ENCODE peak calls at places on chromosome 17, in six cellular contexts. One of them, this sample, is unnamed.

GRCh38 chr17:79005063-79005861 is 4.3 kb downstream of the CANT1 start:
- DNase-seq in GM12878: no peak
- DNase-seq in RWPE2: no peak
- DNase-seq in cardiac muscle cell: no peak
- DNase-seq in CD8-positive, alpha-beta memory T cell: no peak
- DNase-seq in sigmoid colon: peak; percentile 54
- DNase-seq in this sample: peak; percentile 88

GRCh38 chr17:42017866-42018200 is 594 bp upstream of the DNAJC7 start:
- DNase-seq in GM12878: no peak
- DNase-seq in RWPE2: no peak
- DNase-seq in cardiac muscle cell: no peak
- DNase-seq in CD8-positive, alpha-beta memory T cell: no peak
- DNase-seq in sigmoid colon: no peak
- DNase-seq in this sample: no peak

GRCh38 chr17:5282639-5283217 is 644 bp downstream of the RABEP1 start:
- DNase-seq in GM12878: no peak
- DNase-seq in RWPE2: no peak
- DNase-seq in cardiac muscle cell: peak; percentile 19
- DNase-seq in CD8-positive, alpha-beta memory T cell: no peak
- DNase-seq in sigmoid colon: no peak
- DNase-seq in this sample: peak; percentile 49

GRCh38 chr17:67833946-67834631 is 8.8 kb downstream of the BPTF start:
- DNase-seq in GM12878: no peak
- DNase-seq in RWPE2: no peak
- DNase-seq in cardiac muscle cell: no peak
- DNase-seq in CD8-positive, alpha-beta memory T cell: no peak
- DNase-seq in sigmoid colon: no peak
- DNase-seq in this sample: no peak

GRCh38 chr17:62792122-62792800 is 15.9 kb downstream of the MARCHF10 start:
- DNase-seq in GM12878: no peak
- DNase-seq in RWPE2: no peak
- DNase-seq in cardiac muscle cell: no peak
- DNase-seq in CD8-positive, alpha-beta memory T cell: no peak
- DNase-seq in sigmoid colon: no peak
- DNase-seq in this sample: no peak

GRCh38 chr17:43564080-43564594 is 18.0 kb upstream of the ETV4 start:
- DNase-seq in GM12878: no peak
- DNase-seq in RWPE2: no peak
- DNase-seq in cardiac muscle cell: no peak
- DNase-seq in CD8-positive, alpha-beta memory T cell: no peak
- DNase-seq in sigmoid colon: no peak
- DNase-seq in this sample: no peak

GRCh38 chr17:58403312-58403711 is 14.0 kb downstream of the RNF43 start:
- DNase-seq in GM12878: no peak
- DNase-seq in RWPE2: no peak
- DNase-seq in cardiac muscle cell: no peak
- DNase-seq in CD8-positive, alpha-beta memory T cell: no peak
- DNase-seq in sigmoid colon: no peak
- DNase-seq in this sample: no peak

GRCh38 chr17:82561429-82562035 is 42.0 kb downstream of the FOXK2 start:
- DNase-seq in GM12878: no peak
- DNase-seq in RWPE2: no peak
- DNase-seq in cardiac muscle cell: no peak
- DNase-seq in CD8-positive, alpha-beta memory T cell: no peak
- DNase-seq in sigmoid colon: no peak
- DNase-seq in this sample: no peak

GRCh38 chr17:42760652-42761581 is at the start of gene RAMP2:
- DNase-seq in GM12878: no peak
- DNase-seq in RWPE2: no peak
- DNase-seq in cardiac muscle cell: peak; percentile 71
- DNase-seq in CD8-positive, alpha-beta memory T cell: no peak
- DNase-seq in sigmoid colon: peak; percentile 68
- DNase-seq in this sample: no peak

GRCh38 chr17:45201457-45201856 is 20.2 kb upstream of the FMNL1 start:
- DNase-seq in GM12878: no peak
- DNase-seq in RWPE2: no peak
- DNase-seq in cardiac muscle cell: no peak
- DNase-seq in CD8-positive, alpha-beta memory T cell: no peak
- DNase-seq in sigmoid colon: no peak
- DNase-seq in this sample: no peak
- H3K27ac ChIP-seq in GM12878: no peak overlapping the region
- H3K27ac ChIP-seq in RWPE2: no peak overlapping the region
- H3K27ac ChIP-seq in cardiac muscle cell: no peak overlapping the region
- H3K27ac ChIP-seq in CD8-positive, alpha-beta memory T cell: no peak overlapping the region
- H3K27ac ChIP-seq in sigmoid colon: peak overlapping the region; percentile 26
- H3K27ac ChIP-seq in this sample: no peak overlapping the region

GRCh38 chr17:80795737-80796136 is 195.9 kb upstream of the CHMP6 start:
- DNase-seq in GM12878: no peak
- DNase-seq in RWPE2: no peak
- DNase-seq in cardiac muscle cell: peak; percentile 96
- DNase-seq in CD8-positive, alpha-beta memory T cell: no peak
- DNase-seq in sigmoid colon: peak; percentile 70
- DNase-seq in this sample: no peak
- H3K4me3 ChIP-seq in GM12878: no peak overlapping the region
- H3K4me3 ChIP-seq in RWPE2: no peak overlapping the region
- H3K4me3 ChIP-seq in cardiac muscle cell: no peak overlapping the region
- H3K4me3 ChIP-seq in CD8-positive, alpha-beta memory T cell: no peak overlapping the region
- H3K4me3 ChIP-seq in sigmoid colon: no peak overlapping the region
- H3K4me3 ChIP-seq in this sample: no peak overlapping the region

DNA sequence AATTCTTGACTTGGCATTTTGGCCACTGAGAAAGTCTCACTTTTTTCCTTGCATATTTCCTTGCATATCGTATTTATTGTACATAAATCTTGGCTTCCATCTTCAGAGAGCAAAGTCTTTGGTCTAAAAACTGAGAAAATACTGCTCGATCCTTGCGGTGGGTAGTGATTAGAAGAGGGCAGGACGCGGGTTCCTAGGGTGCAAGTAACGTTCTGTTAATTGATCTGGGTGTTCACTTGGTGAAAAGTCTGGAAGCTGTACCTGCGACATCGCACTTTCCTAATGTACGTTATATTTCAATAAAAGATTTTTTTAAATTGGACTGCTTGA is 758 bp upstream of the UBALD2 start:
- DNase-seq in GM12878: no peak
- DNase-seq in RWPE2: no peak
- DNase-seq in cardiac muscle cell: no peak
- DNase-seq in CD8-positive, alpha-beta memory T cell: no peak
- DNase-seq in sigmoid colon: no peak
- DNase-seq in this sample: no peak
- H3K27ac ChIP-seq in GM12878: peak overlapping the region; percentile 87
- H3K27ac ChIP-seq in RWPE2: peak overlapping the region; percentile 75
- H3K27ac ChIP-seq in cardiac muscle cell: no peak overlapping the region
- H3K27ac ChIP-seq in CD8-positive, alpha-beta memory T cell: peak overlapping the region; percentile 21
- H3K27ac ChIP-seq in sigmoid colon: peak overlapping the region; percentile 59
- H3K27ac ChIP-seq in this sample: peak overlapping the region; percentile 98

GRCh38 chr17:3887394-3887793 is 5.5 kb downstream of the CAMKK1 start:
- DNase-seq in GM12878: no peak
- DNase-seq in RWPE2: no peak
- DNase-seq in cardiac muscle cell: no peak
- DNase-seq in CD8-positive, alpha-beta memory T cell: no peak
- DNase-seq in sigmoid colon: no peak
- DNase-seq in this sample: no peak

GRCh38 chr17:3886776-3887175 is 6.1 kb downstream of the CAMKK1 start:
- DNase-seq in GM12878: no peak
- DNase-seq in RWPE2: no peak
- DNase-seq in cardiac muscle cell: no peak
- DNase-seq in CD8-positive, alpha-beta memory T cell: no peak
- DNase-seq in sigmoid colon: no peak
- DNase-seq in this sample: no peak

GRCh38 chr17:3888343-3889171 is 4.3 kb downstream of the CAMKK1 start:
- DNase-seq in GM12878: no peak
- DNase-seq in RWPE2: peak; percentile 87
- DNase-seq in cardiac muscle cell: no peak
- DNase-seq in CD8-positive, alpha-beta memory T cell: no peak
- DNase-seq in sigmoid colon: peak; percentile 97
- DNase-seq in this sample: peak; percentile 80

GRCh38 chr17:3889613-3890012 is 3.2 kb downstream of the CAMKK1 start:
- DNase-seq in GM12878: no peak
- DNase-seq in RWPE2: no peak
- DNase-seq in cardiac muscle cell: no peak
- DNase-seq in CD8-positive, alpha-beta memory T cell: no peak
- DNase-seq in sigmoid colon: no peak
- DNase-seq in this sample: no peak

GRCh38 chr17:3887811-3888210 is 5.0 kb downstream of the CAMKK1 start:
- DNase-seq in GM12878: no peak
- DNase-seq in RWPE2: no peak
- DNase-seq in cardiac muscle cell: no peak
- DNase-seq in CD8-positive, alpha-beta memory T cell: no peak
- DNase-seq in sigmoid colon: no peak
- DNase-seq in this sample: no peak
- H3K4me3 ChIP-seq in GM12878: no peak overlapping the region
- H3K4me3 ChIP-seq in RWPE2: no peak overlapping the region
- H3K4me3 ChIP-seq in cardiac muscle cell: no peak overlapping the region
- H3K4me3 ChIP-seq in CD8-positive, alpha-beta memory T cell: no peak overlapping the region
- H3K4me3 ChIP-seq in sigmoid colon: no peak overlapping the region
- H3K4me3 ChIP-seq in this sample: no peak overlapping the region

This sample was measured in Peyer's patch.